ENCODE peak calls at places on chromosomes 4 and X, in five cellular contexts. One of them, this sample, is unnamed.

GRCh38 chr4:141099326-141099725 is 33.9 kb downstream of the RNF150 start:
- DNase-seq in ascending aorta: no peak
- DNase-seq in IMR-90: peak
- DNase-seq in endothelial cell: no peak
- DNase-seq in RWPE1: no peak
- DNase-seq in this sample: no peak

GRCh38 chr4:77358315-77358928 is 201.4 kb downstream of the CCNG2 start:
- DNase-seq in ascending aorta: no peak
- DNase-seq in RWPE1: peak
- DNase-seq in endothelial cell: peak
- DNase-seq in IMR-90: peak
- DNase-seq in this sample: peak

GRCh38 chrX:124217289-124218251 is 114.9 kb upstream of the TEX13D start:
- DNase-seq in RWPE1: peak
- DNase-seq in endothelial cell: peak
- DNase-seq in IMR-90: no peak
- DNase-seq in ascending aorta: no peak
- DNase-seq in this sample: peak

GRCh38 chr4:156298230-156298629 is 344.6 kb upstream of the CTSO start:
- DNase-seq in ascending aorta: no peak
- DNase-seq in endothelial cell: peak
- DNase-seq in IMR-90: peak
- DNase-seq in RWPE1: no peak
- DNase-seq in this sample: no peak

GRCh38 chrX:10756365-10756915 is 136.1 kb upstream of the MID1 start:
- DNase-seq in IMR-90: peak
- DNase-seq in RWPE1: peak
- DNase-seq in ascending aorta: no peak
- DNase-seq in endothelial cell: no peak
- DNase-seq in this sample: no peak

GRCh38 chr4:64533159-64533558 is 123.9 kb upstream of the TECRL start:
- DNase-seq in IMR-90: no peak
- DNase-seq in ascending aorta: no peak
- DNase-seq in endothelial cell: no peak
- DNase-seq in RWPE1: no peak
- DNase-seq in this sample: no peak

GRCh38 chr4:64538219-64538618 is 129.0 kb upstream of the TECRL start:
- DNase-seq in IMR-90: no peak
- DNase-seq in endothelial cell: peak
- DNase-seq in ascending aorta: no peak
- DNase-seq in RWPE1: no peak
- DNase-seq in this sample: no peak

GRCh38 chr4:27397886-27398285 is 537.2 kb downstream of the STIM2 start:
- DNase-seq in endothelial cell: no peak
- DNase-seq in IMR-90: peak
- DNase-seq in RWPE1: no peak
- DNase-seq in ascending aorta: no peak
- DNase-seq in this sample: no peak

GRCh38 chr4:65467280-65467679 is 203.0 kb downstream of the EPHA5 start:
- DNase-seq in IMR-90: no peak
- DNase-seq in endothelial cell: no peak
- DNase-seq in RWPE1: peak
- DNase-seq in ascending aorta: no peak
- DNase-seq in this sample: no peak

GRCh38 chrX:13876652-13877051 is 59.8 kb upstream of the GPM6B start:
- DNase-seq in RWPE1: peak
- DNase-seq in IMR-90: peak
- DNase-seq in endothelial cell: no peak
- DNase-seq in ascending aorta: no peak
- DNase-seq in this sample: no peak

GRCh38 chr4:52235775-52236174 is 184.7 kb downstream of the SPATA18 start:
- DNase-seq in IMR-90: no peak
- DNase-seq in RWPE1: no peak
- DNase-seq in endothelial cell: no peak
- DNase-seq in ascending aorta: no peak
- DNase-seq in this sample: no peak

GRCh38 chr4:52234539-52235174 is 183.6 kb downstream of the SPATA18 start:
- DNase-seq in RWPE1: peak
- DNase-seq in IMR-90: peak
- DNase-seq in endothelial cell: no peak
- DNase-seq in ascending aorta: no peak
- DNase-seq in this sample: no peak
- TF ChIP-seq CTCF in RWPE1: peak
- TF ChIP-seq CTCF in IMR-90: peak
- TF ChIP-seq CTCF in endothelial cell: peak
- TF ChIP-seq CTCF in ascending aorta: peak
- TF ChIP-seq CTCF in this sample: peak

GRCh38 chr4:169902658-169903345 is 123.4 kb downstream of the MFAP3L start:
- DNase-seq in IMR-90: no peak
- DNase-seq in endothelial cell: no peak
- DNase-seq in RWPE1: no peak
- DNase-seq in ascending aorta: no peak
- DNase-seq in this sample: no peak
- TF ChIP-seq CTCF in IMR-90: no peak
- TF ChIP-seq CTCF in endothelial cell: no peak
- TF ChIP-seq CTCF in RWPE1: no peak
- TF ChIP-seq CTCF in ascending aorta: no peak
- TF ChIP-seq CTCF in this sample: no peak

DNA sequence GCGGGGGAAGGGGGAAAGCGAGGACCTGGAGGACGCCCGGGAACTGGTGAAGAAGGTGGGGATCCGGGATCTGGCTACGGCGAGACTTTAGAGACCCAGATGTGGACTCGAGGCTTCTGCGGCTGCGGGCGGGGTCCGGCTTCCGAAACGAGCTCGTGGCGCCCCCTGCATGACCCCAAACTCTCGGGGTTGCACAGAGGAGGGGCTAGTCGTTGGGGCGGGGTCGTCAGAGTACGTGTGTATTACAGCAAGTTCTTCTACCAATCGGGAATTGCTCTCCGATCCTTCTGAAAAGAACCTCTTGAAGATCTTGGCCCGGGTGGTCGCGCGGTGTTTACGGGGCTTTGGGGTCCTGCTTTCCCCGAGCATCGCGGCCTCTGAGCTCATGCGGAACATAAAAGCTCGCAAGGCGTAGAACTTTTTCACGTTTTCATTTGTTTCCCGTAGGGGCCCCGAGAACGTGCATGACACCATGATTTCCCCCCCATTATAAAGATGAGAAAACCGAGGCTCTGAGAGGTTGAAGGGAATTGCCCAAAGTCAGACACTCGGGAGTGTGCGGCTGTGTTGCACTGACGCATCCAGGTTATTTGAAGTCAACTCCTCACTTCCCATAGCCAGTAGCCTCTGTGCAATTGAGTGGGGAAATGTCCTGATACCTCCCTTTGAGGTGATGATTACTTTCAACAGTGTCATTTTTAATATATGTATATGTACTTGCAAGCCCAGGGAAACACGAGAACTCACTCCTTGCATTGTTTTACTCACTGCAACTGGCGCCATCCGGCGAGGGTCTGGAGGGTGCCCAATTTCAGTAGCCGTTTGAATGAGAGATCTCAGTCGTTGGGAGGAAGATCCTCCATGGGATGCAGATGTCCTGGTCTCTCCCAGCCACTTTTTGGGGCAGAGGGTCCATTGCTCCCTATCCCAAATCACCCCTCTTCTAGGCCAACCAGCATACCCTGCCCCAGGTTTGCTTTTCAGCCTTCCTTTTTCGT is at the start of gene BEND4:
- DNase-seq in endothelial cell: peak
- DNase-seq in ascending aorta: no peak
- DNase-seq in RWPE1: no peak
- DNase-seq in IMR-90: no peak
- DNase-seq in this sample: no peak
- TF ChIP-seq CTCF in endothelial cell: no peak
- TF ChIP-seq CTCF in ascending aorta: no peak
- TF ChIP-seq CTCF in RWPE1: no peak
- TF ChIP-seq CTCF in IMR-90: no peak
- TF ChIP-seq CTCF in this sample: no peak

GRCh38 chr4:17197070-17197469 is 298.6 kb upstream of the LDB2 start:
- DNase-seq in IMR-90: no peak
- DNase-seq in ascending aorta: no peak
- DNase-seq in endothelial cell: no peak
- DNase-seq in RWPE1: no peak
- DNase-seq in this sample: no peak
- TF ChIP-seq CTCF in IMR-90: no peak
- TF ChIP-seq CTCF in ascending aorta: no peak
- TF ChIP-seq CTCF in endothelial cell: no peak
- TF ChIP-seq CTCF in RWPE1: no peak
- TF ChIP-seq CTCF in this sample: no peak

GRCh38 chr4:90030953-90031352 is 96.2 kb upstream of the CCSER1 start:
- DNase-seq in endothelial cell: no peak
- DNase-seq in IMR-90: no peak
- DNase-seq in ascending aorta: no peak
- DNase-seq in RWPE1: no peak
- DNase-seq in this sample: no peak
- TF ChIP-seq CTCF in endothelial cell: no peak
- TF ChIP-seq CTCF in IMR-90: no peak
- TF ChIP-seq CTCF in ascending aorta: no peak
- TF ChIP-seq CTCF in RWPE1: no peak
- TF ChIP-seq CTCF in this sample: no peak